ENCODE peak calls at places on chromosomes 2 and 18, in five cellular contexts. W is psoas muscle; M is HT-29; G is activated T-helper 1 cell treated with anti-CD3 and anti-CD28 coated beads, Interleukin-2, amount 50 U/mL, for 16 hours; U is putamen. Q is an unnamed sample.

GRCh38 chr2:75808039-75808438 is 97.3 kb upstream of the GCFC2 start:
- DNase-seq in W (no peak), M (no peak), G (no peak), U (no peak), Q (no peak)

GRCh38 chr18:76452357-76452756 is 42.7 kb downstream of the ZNF516 start:
- DNase-seq in W (no peak), M (no peak), G (no peak), U (no peak), Q (no peak)

GRCh38 chr18:46609048-46609447 is 48.0 kb downstream of the LOXHD1 start:
- DNase-seq in W (no peak), M (no peak), G (no peak), U (no peak), Q (no peak)

GRCh38 chr18:62523255-62523588 is 397 bp downstream of the ZCCHC2 start:
- DNase-seq in W (no peak), M (no peak), G (no peak), U (no peak), Q (no peak)

GRCh38 chr18:13584826-13585225 is 141.5 kb downstream of the FAM210A start:
- DNase-seq in W (no peak), M (no peak), G (no peak), U (no peak), Q (no peak)

GRCh38 chr18:79182047-79182713 is 113.0 kb downstream of the ATP9B start:
- DNase-seq in W (no peak), M (no peak), G (no peak), U (no peak), Q (no peak)

GRCh38 chr18:36833120-36833519 is 4.2 kb downstream of the KIAA1328 start:
- DNase-seq in W (no peak), M (no peak), G (no peak), U (peak), Q (no peak)

GRCh38 chr2:71452565-71452964 is 796 bp upstream of the DYSF start:
- DNase-seq in W (peak), M (no peak), G (no peak), U (no peak), Q (no peak)

GRCh38 chr2:159164457-159164894 is 122.0 kb downstream of the WDSUB1 start:
- DNase-seq in W (no peak), M (no peak), G (no peak), U (no peak), Q (no peak)

GRCh38 chr2:154637426-154637825 is 61.1 kb upstream of the KCNJ3 start:
- DNase-seq in W (no peak), M (no peak), G (no peak), U (no peak), Q (no peak)

GRCh38 chr2:23745726-23746105 is 181.2 kb downstream of the ATAD2B start:
- DNase-seq in W (no peak), M (no peak), G (no peak), U (no peak), Q (no peak)

GRCh38 chr2:176157499-176158305 is 595 bp downstream of the HOXD3 start:
- DNase-seq in W (no peak), M (no peak), G (no peak), U (no peak), Q (no peak)

GRCh38 chr2:80242355-80242910 is 62.1 kb downstream of the LRRTM1 start:
- DNase-seq in W (no peak), M (no peak), G (no peak), U (no peak), Q (no peak)

GRCh38 chr2:79887747-79888374 is 375.0 kb downstream of the CTNNA2 start:
- DNase-seq in W (no peak), M (peak), G (no peak), U (peak), Q (peak)

GRCh38 chr2:5560981-5561380 is 131.2 kb upstream of the SOX11 start:
- DNase-seq in W (peak), M (no peak), G (no peak), U (no peak), Q (no peak)

GRCh38 chr2:40371525-40372277 is 80.2 kb downstream of the SLC8A1 start:
- DNase-seq in W (peak), M (no peak), G (no peak), U (no peak), Q (no peak)

GRCh38 chr2:240437181-240437860 is 1.9 kb downstream of the GPC1 start:
- DNase-seq in W (peak), M (no peak), G (no peak), U (no peak), Q (no peak)

GRCh38 chr2:86499326-86499725 is 58.2 kb downstream of the KDM3A start:
- DNase-seq in W (no peak), M (no peak), G (no peak), U (no peak), Q (no peak)